ENCODE peak calls at places on chromosome 15, in seven cellular contexts. L is GM19239, J is NCI-H2081, O is T47D, U is fibroblast of mammary gland, P is kidney epithelial cell, M is posterior cingulate gyrus. R is an unnamed sample.

GRCh38 chr15:97995881-97996603 is 35.5 kb downstream of the ARRDC4 start:
- DNase-seq in U (peak), M (peak), L (no peak), P (no peak), J (no peak), O (no peak), R (no peak)

GRCh38 chr15:41989573-41990242 is 17.4 kb upstream of the EHD4 start:
- DNase-seq in M (peak), U (peak), P (no peak), J (peak), L (peak), O (peak), R (peak)

GRCh38 chr15:31279221-31280036 is 47.2 kb upstream of the KLF13 start:
- DNase-seq in L (no peak), O (no peak), J (no peak), P (no peak), U (no peak), M (peak), R (peak)

GRCh38 chr15:41530363-41530956 is 13.6 kb downstream of the RPAP1 start:
- DNase-seq in P (no peak), L (no peak), M (no peak), O (no peak), J (no peak), U (no peak), R (no peak)

GRCh38 chr15:81752149-81752942 is 293.5 kb downstream of the MEX3B start:
- DNase-seq in P (no peak), O (no peak), L (no peak), U (peak), M (peak), J (peak), R (no peak)

GRCh38 chr15:60605879-60606304 is 127.0 kb upstream of the ICE2 start:
- DNase-seq in M (no peak), P (no peak), U (peak), O (no peak), J (no peak), L (no peak), R (no peak)

GRCh38 chr15:63332367-63333078 is 49.1 kb downstream of the CA12 start:
- DNase-seq in O (no peak), M (no peak), U (peak), J (no peak), L (no peak), P (peak), R (no peak)

GRCh38 chr15:66738116-66738515 is 36.1 kb downstream of the SMAD6 start:
- DNase-seq in L (no peak), M (peak), P (no peak), U (no peak), O (no peak), J (no peak), R (no peak)

GRCh38 chr15:100759698-100760356 is 119.8 kb upstream of the ALDH1A3 start:
- DNase-seq in O (no peak), U (peak), P (peak), J (no peak), L (no peak), M (no peak), R (no peak)

GRCh38 chr15:51265037-51265555 is 73.3 kb downstream of the CYP19A1 start:
- DNase-seq in J (no peak), M (no peak), L (no peak), P (no peak), O (no peak), U (no peak), R (no peak)

GRCh38 chr15:38275951-38276350 is 23.3 kb downstream of the SPRED1 start:
- DNase-seq in U (peak), P (no peak), O (no peak), J (no peak), L (no peak), M (no peak), R (no peak)

GRCh38 chr15:74817370-74817737 is 4.7 kb downstream of the LMAN1L start:
- DNase-seq in U (no peak), J (no peak), L (no peak), P (no peak), M (peak), O (peak), R (no peak)

GRCh38 chr15:67063689-67064606 is 1.5 kb upstream of the SMAD3 start:
- DNase-seq in O (no peak), L (no peak), J (no peak), U (no peak), P (no peak), M (peak), R (no peak)

GRCh38 chr15:57235186-57235585 is 141.1 kb upstream of the CGNL1 start:
- DNase-seq in P (no peak), J (no peak), M (no peak), L (no peak), O (no peak), U (no peak), R (no peak)

GRCh38 chr15:83850846-83851245 is 196.9 kb downstream of the ADAMTSL3 start:
- DNase-seq in P (no peak), U (no peak), M (no peak), O (no peak), J (no peak), L (no peak), R (no peak)

GRCh38 chr15:60720493-60721231 is 241.7 kb upstream of the ICE2 start:
- DNase-seq in U (no peak), L (no peak), J (no peak), P (no peak), O (no peak), M (no peak), R (no peak)

GRCh38 chr15:51144021-51144532 is 49.4 kb upstream of the TNFAIP8L3 start:
- DNase-seq in J (no peak), M (no peak), U (peak), L (no peak), P (no peak), O (no peak), R (no peak)

GRCh38 chr15:86526938-86527735 is 447.5 kb downstream of the AGBL1 start:
- DNase-seq in M (no peak), J (no peak), L (no peak), U (no peak), P (no peak), O (no peak), R (no peak)

GRCh38 chr15:83943849-83944404 is 290.0 kb downstream of the ADAMTSL3 start:
- DNase-seq in U (peak), L (no peak), M (no peak), J (no peak), P (no peak), O (no peak), R (no peak)

GRCh38 chr15:50939911-50940310 is 31.4 kb downstream of the AP4E1 start:
- DNase-seq in J (no peak), L (no peak), P (no peak), M (no peak), O (no peak), U (peak), R (no peak)

GRCh38 chr15:79724312-79724711 is 172.5 kb downstream of the MTHFS start:
- DNase-seq in M (no peak), L (no peak), J (no peak), O (no peak), U (peak), P (no peak), R (no peak)

GRCh38 chr15:90571063-90571541 is 41.4 kb downstream of the CRTC3 start:
- DNase-seq in M (peak), P (no peak), O (no peak), J (no peak), L (no peak), U (peak), R (peak)

GRCh38 chr15:77012868-77013267 is 17.9 kb downstream of the PSTPIP1 start:
- DNase-seq in P (no peak), M (no peak), L (no peak), O (no peak), J (no peak), U (no peak), R (no peak)

GRCh38 chr15:23564798-23565394 is 578 bp upstream of the MKRN3 start:
- DNase-seq in U (no peak), J (no peak), O (no peak), L (no peak), M (no peak), P (no peak), R (no peak)

GRCh38 chr15:78307977-78308376 is 8.6 kb upstream of the SKIC8 start:
- DNase-seq in M (no peak), P (no peak), J (no peak), U (no peak), O (no peak), L (no peak), R (no peak)

GRCh38 chr15:33656090-33656670 is 312.1 kb upstream of the CHRM5 start:
- DNase-seq in L (no peak), U (no peak), J (no peak), P (no peak), O (no peak), M (no peak), R (no peak)

GRCh38 chr15:101451192-101451799 is 38.2 kb downstream of the PCSK6 start:
- DNase-seq in M (peak), U (peak), J (no peak), P (no peak), L (no peak), O (no peak), R (peak)

GRCh38 chr15:29676961-29677402 is 145.3 kb downstream of the TJP1 start:
- DNase-seq in M (peak), J (no peak), P (no peak), U (peak), O (no peak), L (no peak), R (no peak)

GRCh38 chr15:77369168-77369567 is 50.7 kb downstream of the PEAK1 start:
- DNase-seq in M (no peak), J (no peak), P (peak), O (no peak), U (peak), L (no peak), R (no peak)

GRCh38 chr15:29674661-29675533 is 147.4 kb downstream of the TJP1 start:
- DNase-seq in J (no peak), M (peak), U (peak), P (no peak), O (peak), L (no peak), R (peak)

GRCh38 chr15:49815937-49816336 is 195.1 kb downstream of the DTWD1 start:
- DNase-seq in O (no peak), J (no peak), L (peak), P (peak), M (peak), U (peak), R (no peak)

GRCh38 chr15:39631357-39631756 is 50.5 kb downstream of the THBS1 start:
- DNase-seq in J (no peak), L (no peak), M (no peak), P (no peak), O (no peak), U (no peak), R (no peak)

R was measured in spleen.